ENCODE peak calls at places on chromosomes 3 and 15, in four cellular contexts. E is hepatocyte, O is fibroblast of lung, K is HFF-Myc. S is an unnamed sample.

GRCh38 chr15:35206060-35206675 is 121.1 kb upstream of the NANOGP8 start:
- DNase-seq in E (peak), O (peak), K (peak), S (no peak)

GRCh38 chr15:90869140-90869541 is 753 bp downstream of the FURIN start:
- DNase-seq in E (no peak), O (no peak), K (no peak), S (no peak)

GRCh38 chr3:48217449-48217848 is 5.8 kb upstream of the CAMP start:
- DNase-seq in E (no peak), O (no peak), K (no peak), S (no peak)

GRCh38 chr3:69568926-69569325 is 170.3 kb upstream of the MITF start:
- DNase-seq in E (no peak), O (peak), K (no peak), S (no peak)

GRCh38 chr3:129616713-129617112 is 10.2 kb upstream of the PLXND1 start:
- DNase-seq in E (no peak), O (peak), K (no peak), S (no peak)

GRCh38 chr3:83218383-83219200 is 1457.1 kb upstream of the GBE1 start:
- DNase-seq in E (no peak), O (no peak), K (no peak), S (no peak)

GRCh38 chr3:150035400-150035799 is 64.7 kb upstream of the PFN2 start:
- DNase-seq in E (no peak), O (no peak), K (no peak), S (no peak)

GRCh38 chr15:91099616-91100560 is at the start of gene SV2B:
- DNase-seq in E (peak), O (peak), K (no peak), S (no peak)

GRCh38 chr3:11335056-11335608 is 62.9 kb downstream of the ATG7 start:
- DNase-seq in E (peak), O (peak), K (peak), S (peak)

GRCh38 chr3:58998476-58999117 is 51.2 kb downstream of the CFAP20DC start:
- DNase-seq in E (peak), O (peak), K (peak), S (peak)

GRCh38 chr15:77944002-77944867 is 133.3 kb downstream of the TBC1D2B start:
- DNase-seq in E (peak), O (peak), K (peak), S (peak)

GRCh38 chr3:18035641-18036466 is 293.4 kb upstream of the TBC1D5 start:
- DNase-seq in E (no peak), O (no peak), K (no peak), S (no peak)

GRCh38 chr15:81235781-81236507 is 39.3 kb downstream of the IL16 start:
- DNase-seq in E (no peak), O (peak), K (peak), S (peak)

GRCh38 chr3:45690331-45691035 is 1.3 kb downstream of the SACM1L start:
- DNase-seq in E (no peak), O (peak), K (no peak), S (no peak)

GRCh38 chr15:85380860-85381535 is 595 bp downstream of the AKAP13 start:
- DNase-seq in E (peak), O (peak), K (no peak), S (no peak)

GRCh38 chr3:68007621-68008226 is 353.3 kb upstream of the SUCLG2 start:
- DNase-seq in E (peak), O (no peak), K (no peak), S (no peak)

GRCh38 chr15:48975713-48976419 is 12.1 kb upstream of the SHC4 start:
- DNase-seq in E (peak), O (peak), K (no peak), S (no peak)

GRCh38 chr3:181730364-181730763 is 18.6 kb downstream of the SOX2 start:
- DNase-seq in E (no peak), O (no peak), K (no peak), S (no peak)

GRCh38 chr3:180680097-180680430 is 775 bp upstream of the CCDC39 start:
- DNase-seq in E (peak), O (no peak), K (peak), S (no peak)

GRCh38 chr15:65069179-65069578 is 1.4 kb upstream of the RASL12 start:
- DNase-seq in E (peak), O (peak), K (peak), S (peak)

GRCh38 chr15:68652141-68652540 is 73.3 kb downstream of the CORO2B start:
- DNase-seq in E (no peak), O (no peak), K (no peak), S (no peak)

GRCh38 chr3:39113291-39113690 is 5.8 kb downstream of the TTC21A start:
- DNase-seq in E (no peak), O (no peak), K (no peak), S (no peak)

GRCh38 chr3:112966633-112967032 is 8.3 kb downstream of the CD200R1 start:
- DNase-seq in E (no peak), O (no peak), K (no peak), S (no peak)

GRCh38 chr15:52348056-52348745 is 52.6 kb upstream of the MYO5C start:
- DNase-seq in E (peak), O (peak), K (no peak), S (no peak)

GRCh38 chr3:64048631-64049061 is 25.4 kb upstream of the PSMD6 start:
- DNase-seq in E (no peak), O (peak), K (peak), S (peak)

GRCh38 chr15:31435256-31435781 is 108.7 kb downstream of the KLF13 start:
- DNase-seq in E (peak), O (peak), K (peak), S (peak)

GRCh38 chr3:193827039-193827669 is 234.1 kb downstream of the OPA1 start:
- DNase-seq in E (no peak), O (no peak), K (no peak), S (no peak)

GRCh38 chr3:3589715-3590130 is 209.5 kb upstream of the LRRN1 start:
- DNase-seq in E (no peak), O (peak), K (no peak), S (no peak)

GRCh38 chr15:44034334-44034733 is 160.7 kb downstream of the FRMD5 start:
- DNase-seq in E (no peak), O (peak), K (no peak), S (no peak)

GRCh38 chr15:24760066-24760465 is 84.5 kb downstream of the NPAP1 start:
- DNase-seq in E (no peak), O (no peak), K (no peak), S (no peak)

GRCh38 chr3:28110884-28111283 is 130.5 kb upstream of the CMC1 start:
- DNase-seq in E (no peak), O (no peak), K (no peak), S (no peak)

GRCh38 chr3:158352551-158352950 is 218.4 kb upstream of the MLF1 start:
- DNase-seq in E (no peak), O (no peak), K (no peak), S (peak)

GRCh38 chr3:23372296-23372695 is 169.2 kb downstream of the UBE2E2 start:
- DNase-seq in E (no peak), O (no peak), K (no peak), S (no peak)

GRCh38 chr3:57654214-57654613 is 38.7 kb downstream of the DENND6A start:
- DNase-seq in E (no peak), O (no peak), K (no peak), S (no peak)

DNA sequence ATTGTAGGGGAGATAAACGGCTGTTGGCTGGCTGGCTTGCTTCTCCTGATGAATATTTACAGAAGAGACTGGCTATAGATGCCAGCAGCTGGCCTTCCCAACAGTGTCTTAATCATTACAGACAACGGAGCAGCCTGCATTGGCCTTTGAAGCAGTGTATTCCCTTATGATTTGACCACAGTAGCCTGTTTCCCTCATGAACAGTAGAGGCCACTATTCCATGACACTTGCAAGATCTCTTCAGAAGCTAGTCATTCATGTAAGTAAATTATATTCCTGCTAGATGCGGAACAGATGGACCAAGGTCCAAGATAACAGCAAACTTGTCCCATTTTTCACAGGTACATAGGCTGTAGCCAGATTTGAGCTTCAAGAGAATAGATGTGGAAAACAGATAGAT is 47.3 kb downstream of the TMCO5A start:
- DNase-seq in E (peak), O (peak), K (peak), S (peak)
- TF ChIP-seq CTCF in E (peak), O (peak), K (peak), S (peak)

DNA sequence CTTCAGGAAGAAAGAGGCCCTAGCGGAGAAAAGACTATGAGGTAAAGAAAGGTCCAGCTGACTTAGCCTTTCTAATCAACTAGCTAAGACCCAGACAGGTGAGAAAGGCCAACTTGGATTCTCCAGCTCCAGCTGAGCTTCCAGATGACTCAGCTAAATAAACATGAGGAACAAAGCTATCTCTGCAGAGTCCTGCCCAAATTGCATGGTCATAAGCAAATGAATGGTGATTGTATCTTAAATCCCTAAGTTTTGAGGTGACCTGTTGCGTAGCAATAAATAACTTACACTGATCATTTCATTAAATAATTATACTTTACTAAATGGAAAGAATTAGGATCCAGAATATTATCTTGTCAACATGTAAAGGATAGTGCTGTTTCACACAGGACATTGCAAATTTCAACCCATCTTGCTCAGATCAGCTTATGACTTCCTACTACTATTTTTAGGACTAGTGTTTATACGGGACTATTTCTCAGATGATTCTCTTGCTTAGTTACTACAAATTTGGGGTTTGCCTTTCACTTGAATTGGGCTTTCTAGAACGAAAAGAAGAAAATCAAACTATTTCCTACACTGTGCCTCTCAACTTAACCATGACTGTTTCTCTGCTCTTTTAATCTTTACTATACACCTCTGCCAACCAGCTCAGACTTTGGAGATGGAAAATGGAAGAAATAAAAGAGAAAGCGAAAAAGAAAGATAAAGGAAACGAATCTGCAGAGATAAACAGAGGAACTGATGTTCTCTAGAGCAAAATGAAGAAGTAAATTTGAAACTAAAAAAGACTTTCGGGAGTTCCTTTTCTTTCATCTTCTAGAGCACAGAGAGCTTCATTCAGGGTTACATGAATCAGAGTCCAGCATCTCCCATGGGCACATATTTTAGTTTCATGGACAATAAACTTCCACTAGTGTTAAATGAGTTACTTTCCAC is 6.6 kb upstream of the ADGRG7 start:
- DNase-seq in E (peak), O (peak), K (no peak), S (no peak)
- H3K4me3 ChIP-seq in E (no peak), O (no peak), K (no peak), S (no peak)

GRCh38 chr3:49339947-49340800 is at the start of gene USP4:
- DNase-seq in E (peak), O (peak), K (peak), S (peak)
- TF ChIP-seq CTCF in E (peak), O (peak), K (peak), S (peak)

GRCh38 chr3:16266714-16267113 is 1.7 kb downstream of the OXNAD1 start:
- DNase-seq in E (no peak), O (no peak), K (no peak), S (no peak)
- H3K4me3 ChIP-seq in E (no peak), O (no peak), K (no peak), S (no peak)